ENCODE peak calls at places on chromosomes 2 and 18, in five cellular contexts. I is GM10248, T is H9, J is IMR-90, K is MCF 10A. C is an unnamed sample.

GRCh38 chr2:199830531-199830930 is 20.5 kb downstream of the FTCDNL1 start:
- DNase-seq in K (no peak), I (no peak), J (no peak), T (no peak), C (peak)

GRCh38 chr2:229340086-229340760 is 69.1 kb upstream of the PID1 start:
- DNase-seq in I (no peak), T (no peak), K (peak), J (peak), C (peak)

GRCh38 chr2:83055338-83056010 is 1403.6 kb downstream of the SUCLG1 start:
- DNase-seq in I (no peak), T (no peak), J (peak), K (peak), C (peak)

GRCh38 chr18:22486667-22487066 is 69.0 kb upstream of the CTAGE1 start:
- DNase-seq in J (no peak), K (no peak), T (no peak), I (no peak), C (no peak)

GRCh38 chr2:119659601-119660342 is 19.2 kb upstream of the TMEM177 start:
- DNase-seq in I (no peak), K (peak), J (peak), T (peak), C (peak)

GRCh38 chr2:202196727-202197126 is 41.7 kb downstream of the SUMO1 start:
- DNase-seq in J (no peak), I (no peak), K (no peak), T (no peak), C (no peak)

GRCh38 chr2:215427585-215427984 is 8.3 kb downstream of the FN1 start:
- DNase-seq in T (no peak), J (peak), K (no peak), I (no peak), C (peak)

GRCh38 chr2:219985017-219985416 is 357.6 kb downstream of the SLC4A3 start:
- DNase-seq in T (no peak), K (no peak), I (no peak), J (no peak), C (no peak)

GRCh38 chr2:118845843-118846666 is 1.4 kb downstream of the EN1 start:
- DNase-seq in J (no peak), I (no peak), T (peak), K (no peak), C (peak)

GRCh38 chr2:9251154-9252001 is 44.8 kb downstream of the ASAP2 start:
- DNase-seq in J (peak), T (no peak), I (no peak), K (peak), C (peak)

GRCh38 chr2:70767094-70767698 is 804 bp downstream of the ADD2 start:
- DNase-seq in I (peak), K (no peak), J (no peak), T (peak), C (no peak)

GRCh38 chr2:160432633-160433032 is 61.0 kb downstream of the RBMS1 start:
- DNase-seq in I (no peak), K (peak), J (peak), T (no peak), C (peak)

GRCh38 chr2:236936446-236936940 is 149.2 kb upstream of the COPS8 start:
- DNase-seq in K (no peak), J (no peak), I (no peak), T (no peak), C (no peak)

GRCh38 chr18:26103579-26103978 is 13.2 kb upstream of the SS18 start:
- DNase-seq in I (no peak), T (peak), K (peak), J (no peak), C (no peak)
- TF ChIP-seq CTCF in I (no peak), T (peak), K (no peak), J (no peak), C (no peak)

GRCh38 chr2:231926180-231926741 is at the start of gene NPPC:
- DNase-seq in J (peak), T (peak), I (peak), K (peak), C (peak)
- TF ChIP-seq CTCF in J (peak), T (peak), I (peak), K (peak), C (no peak)

DNA sequence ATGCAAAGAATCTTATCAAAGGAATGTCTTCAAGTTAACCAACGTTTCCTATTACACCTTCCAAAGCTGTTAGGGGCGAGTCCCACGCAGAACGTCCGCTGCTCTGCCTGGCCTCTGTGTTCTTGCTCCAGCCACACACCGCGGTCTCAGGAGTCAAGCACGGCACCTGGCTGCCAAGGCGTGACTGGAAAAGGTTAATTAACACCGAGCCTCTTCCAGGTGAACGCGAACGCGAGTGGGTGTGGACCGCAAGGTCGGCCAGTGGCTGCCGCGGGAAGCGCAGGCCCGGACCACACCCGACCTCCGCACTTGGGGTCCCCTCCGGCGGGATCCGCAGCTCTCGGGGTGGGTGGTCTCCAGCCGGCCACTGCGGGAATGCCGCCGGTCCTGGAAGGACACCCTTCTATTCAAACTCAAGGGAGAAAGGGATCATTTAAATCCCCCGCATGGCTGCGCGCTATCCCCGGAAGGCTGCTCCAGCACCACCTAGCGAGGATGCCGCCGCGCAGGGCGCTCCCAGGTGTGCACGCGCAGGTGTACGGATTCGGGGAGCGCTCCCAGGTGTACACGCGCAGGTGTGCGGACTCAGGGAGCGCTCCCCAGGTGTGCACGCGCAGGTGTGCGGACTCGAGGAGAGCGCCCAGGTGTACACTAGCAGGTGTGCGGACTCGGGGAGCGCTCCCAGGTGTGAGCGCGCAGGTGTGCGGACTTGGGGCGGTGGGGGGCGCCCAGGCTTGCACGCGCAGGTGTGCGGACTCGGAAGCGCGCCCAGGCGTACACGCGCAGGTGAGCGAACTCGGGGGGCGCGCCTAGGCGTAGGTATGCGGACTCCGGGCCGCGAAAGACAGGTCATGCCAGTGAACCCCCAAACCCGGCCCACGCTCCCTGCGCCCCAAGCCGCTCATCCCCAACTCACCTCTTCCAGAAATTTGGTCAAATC is 662 bp downstream of the CYB5A start:
- DNase-seq in K (peak), J (no peak), T (peak), I (peak), C (no peak)
- TF ChIP-seq CTCF in K (no peak), J (no peak), T (peak), I (no peak), C (no peak)

DNA sequence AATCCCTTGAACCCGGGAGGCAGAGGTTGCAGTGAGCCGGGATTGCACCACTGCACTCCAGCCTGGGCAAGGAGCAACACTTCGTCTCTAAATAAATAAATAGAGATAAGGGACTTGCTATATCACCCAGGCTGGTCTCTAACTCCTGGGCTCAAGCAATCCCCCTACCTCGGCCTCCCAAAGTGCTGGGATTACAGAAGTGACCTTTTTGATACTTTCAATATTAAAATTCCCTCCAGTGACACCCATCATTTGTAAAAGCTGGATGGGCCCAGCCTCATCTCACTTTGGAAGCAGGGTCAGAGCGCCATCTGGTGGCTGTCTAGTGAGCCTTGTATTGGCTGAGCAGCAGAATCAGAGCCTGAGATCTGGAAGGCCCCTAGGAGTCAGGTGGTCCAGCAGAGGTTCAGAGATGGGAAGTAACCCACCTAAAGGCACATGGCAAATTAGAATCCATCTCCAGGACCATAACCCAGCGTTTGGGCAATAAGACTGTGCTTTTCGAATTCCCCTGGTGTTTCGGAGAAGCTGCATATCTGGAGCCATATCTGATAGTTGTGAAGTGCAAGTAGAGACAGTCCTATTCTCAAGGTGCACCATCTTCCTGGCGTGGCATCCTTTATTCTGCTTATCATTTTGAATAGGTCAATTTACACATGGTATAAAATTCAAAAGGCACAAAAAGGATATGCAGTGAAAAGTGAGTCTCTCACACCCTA is 18.3 kb upstream of the SLC35F6 start:
- DNase-seq in K (peak), J (peak), T (peak), I (peak), C (peak)
- TF ChIP-seq CTCF in K (peak), J (peak), T (peak), I (peak), C (peak)

DNA sequence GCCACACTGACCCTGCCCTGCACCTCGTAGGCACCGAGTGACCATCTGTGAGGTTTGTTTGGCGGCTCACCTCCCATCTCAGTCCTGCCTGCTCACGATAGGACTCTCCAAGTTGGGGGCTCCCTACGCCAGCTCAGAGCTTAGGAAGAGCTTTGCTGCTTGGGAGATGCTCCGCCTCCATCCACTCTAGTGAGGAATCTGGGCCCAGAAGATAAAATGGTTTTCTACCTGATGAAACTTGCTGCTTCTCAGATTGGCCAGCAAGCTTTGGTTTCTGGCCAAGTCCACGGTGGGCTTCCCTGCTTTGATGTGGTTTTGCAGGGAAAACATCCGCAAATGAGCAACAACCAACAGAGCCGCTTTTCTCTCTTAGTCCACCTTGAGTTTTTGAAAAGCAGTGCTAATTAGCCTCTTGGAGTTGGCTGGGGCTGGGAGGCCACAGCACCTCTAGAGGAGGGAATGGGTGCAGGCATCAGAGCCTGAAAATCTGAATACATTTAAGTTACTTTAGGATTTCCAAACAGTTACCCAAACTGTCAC is 42.2 kb downstream of the THNSL2 start:
- DNase-seq in I (no peak), J (peak), K (peak), T (peak), C (peak)
- TF ChIP-seq CTCF in I (peak), J (peak), K (peak), T (peak), C (peak)